ENCODE peak calls at places on chromosomes 3 and 15, in nine cellular contexts. One of them, this sample, is unnamed. For H3K4me1 and H3K9me3, the result is how much of the 10 kb centered on the place peaks cover.

GRCh38 chr3:133040696-133041523 is 2.7 kb downstream of the TMEM108 start:
- DNase-seq in mucosa of descending colon: peak
- DNase-seq in tibial nerve: peak
- DNase-seq in heart right ventricle: peak
- DNase-seq in lower lobe of right lung: peak
- DNase-seq in Panc1: peak
- DNase-seq in transverse colon: peak
- DNase-seq in cardiac muscle cell: peak
- DNase-seq in CD4-positive, alpha-beta memory T cell: no peak
- DNase-seq in this sample: peak

GRCh38 chr3:130739848-130740247 is 6.8 kb downstream of the PIK3R4 start:
- DNase-seq in mucosa of descending colon: no peak
- DNase-seq in tibial nerve: no peak
- DNase-seq in heart right ventricle: no peak
- DNase-seq in lower lobe of right lung: no peak
- DNase-seq in Panc1: no peak
- DNase-seq in transverse colon: no peak
- DNase-seq in cardiac muscle cell: no peak
- DNase-seq in CD4-positive, alpha-beta memory T cell: no peak
- DNase-seq in this sample: no peak

GRCh38 chr15:78076231-78077052 is 1.1 kb downstream of the TBC1D2B start:
- DNase-seq in mucosa of descending colon: no peak
- DNase-seq in tibial nerve: no peak
- DNase-seq in heart right ventricle: no peak
- DNase-seq in lower lobe of right lung: no peak
- DNase-seq in Panc1: no peak
- DNase-seq in transverse colon: no peak
- DNase-seq in cardiac muscle cell: no peak
- DNase-seq in CD4-positive, alpha-beta memory T cell: no peak
- DNase-seq in this sample: peak

GRCh38 chr3:16399473-16399872 is 114.0 kb downstream of the RFTN1 start:
- DNase-seq in mucosa of descending colon: peak
- DNase-seq in tibial nerve: peak
- DNase-seq in heart right ventricle: peak
- DNase-seq in lower lobe of right lung: no peak
- DNase-seq in Panc1: no peak
- DNase-seq in transverse colon: no peak
- DNase-seq in cardiac muscle cell: peak
- DNase-seq in CD4-positive, alpha-beta memory T cell: no peak
- DNase-seq in this sample: no peak

GRCh38 chr3:100047455-100048141 is 66.7 kb downstream of the FILIP1L start:
- DNase-seq in mucosa of descending colon: peak
- DNase-seq in tibial nerve: no peak
- DNase-seq in heart right ventricle: peak
- DNase-seq in lower lobe of right lung: no peak
- DNase-seq in Panc1: peak
- DNase-seq in transverse colon: peak
- DNase-seq in cardiac muscle cell: no peak
- DNase-seq in CD4-positive, alpha-beta memory T cell: no peak
- DNase-seq in this sample: peak

GRCh38 chr3:13002398-13003124 is 70.7 kb downstream of the IQSEC1 start:
- DNase-seq in mucosa of descending colon: no peak
- DNase-seq in tibial nerve: no peak
- DNase-seq in heart right ventricle: no peak
- DNase-seq in lower lobe of right lung: no peak
- DNase-seq in Panc1: no peak
- DNase-seq in transverse colon: peak
- DNase-seq in cardiac muscle cell: no peak
- DNase-seq in CD4-positive, alpha-beta memory T cell: peak
- DNase-seq in this sample: no peak

GRCh38 chr15:39018966-39019365 is 454.4 kb upstream of the RASGRP1 start:
- DNase-seq in mucosa of descending colon: no peak
- DNase-seq in tibial nerve: no peak
- DNase-seq in heart right ventricle: no peak
- DNase-seq in lower lobe of right lung: no peak
- DNase-seq in Panc1: no peak
- DNase-seq in transverse colon: no peak
- DNase-seq in cardiac muscle cell: no peak
- DNase-seq in CD4-positive, alpha-beta memory T cell: no peak
- DNase-seq in this sample: no peak

GRCh38 chr3:85571835-85572234 is 613.0 kb downstream of the CADM2 start:
- DNase-seq in mucosa of descending colon: no peak
- DNase-seq in tibial nerve: no peak
- DNase-seq in heart right ventricle: no peak
- DNase-seq in lower lobe of right lung: no peak
- DNase-seq in Panc1: no peak
- DNase-seq in transverse colon: no peak
- DNase-seq in cardiac muscle cell: no peak
- DNase-seq in CD4-positive, alpha-beta memory T cell: no peak
- DNase-seq in this sample: no peak

GRCh38 chr3:103818800-103819199 is 1384.0 kb downstream of the ZPLD1 start:
- DNase-seq in mucosa of descending colon: no peak
- DNase-seq in tibial nerve: no peak
- DNase-seq in heart right ventricle: no peak
- DNase-seq in lower lobe of right lung: no peak
- DNase-seq in Panc1: no peak
- DNase-seq in transverse colon: no peak
- DNase-seq in cardiac muscle cell: no peak
- DNase-seq in CD4-positive, alpha-beta memory T cell: no peak
- DNase-seq in this sample: no peak

GRCh38 chr3:185549651-185550111 is 2.7 kb downstream of the LIPH start:
- DNase-seq in mucosa of descending colon: no peak
- DNase-seq in tibial nerve: no peak
- DNase-seq in heart right ventricle: no peak
- DNase-seq in lower lobe of right lung: no peak
- DNase-seq in Panc1: no peak
- DNase-seq in transverse colon: no peak
- DNase-seq in cardiac muscle cell: no peak
- DNase-seq in CD4-positive, alpha-beta memory T cell: no peak
- DNase-seq in this sample: no peak

GRCh38 chr3:57855943-57856342 is 99.8 kb downstream of the SLMAP start:
- DNase-seq in mucosa of descending colon: no peak
- DNase-seq in tibial nerve: no peak
- DNase-seq in heart right ventricle: no peak
- DNase-seq in lower lobe of right lung: no peak
- DNase-seq in Panc1: no peak
- DNase-seq in transverse colon: no peak
- DNase-seq in cardiac muscle cell: no peak
- DNase-seq in CD4-positive, alpha-beta memory T cell: no peak
- DNase-seq in this sample: no peak

DNA sequence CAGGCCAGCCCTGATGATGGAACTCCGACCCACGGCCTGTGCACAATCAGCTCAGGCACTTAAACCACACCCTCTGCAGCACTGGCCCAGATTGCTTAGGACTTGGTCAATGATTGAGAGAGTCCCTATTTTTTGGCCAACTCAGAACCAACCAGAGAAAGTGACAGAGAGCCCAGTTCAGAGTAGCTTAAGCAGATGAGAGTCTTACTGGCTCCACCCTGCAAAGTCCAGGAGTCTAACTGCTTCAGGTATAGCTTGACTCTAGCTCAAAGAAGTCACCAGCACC is 20.1 kb downstream of the SLC6A20 start:
- DNase-seq in mucosa of descending colon: peak
- DNase-seq in tibial nerve: no peak
- DNase-seq in heart right ventricle: no peak
- DNase-seq in lower lobe of right lung: no peak
- DNase-seq in Panc1: no peak
- DNase-seq in transverse colon: no peak
- DNase-seq in cardiac muscle cell: no peak
- DNase-seq in CD4-positive, alpha-beta memory T cell: no peak
- DNase-seq in this sample: no peak
- H3K4me1 ChIP-seq in mucosa of descending colon: under half
- H3K4me1 ChIP-seq in tibial nerve: under half
- H3K4me1 ChIP-seq in heart right ventricle: under half
- H3K4me1 ChIP-seq in lower lobe of right lung: under half
- H3K4me1 ChIP-seq in Panc1: under half
- H3K4me1 ChIP-seq in transverse colon: under half
- H3K4me1 ChIP-seq in cardiac muscle cell: under half
- H3K4me1 ChIP-seq in CD4-positive, alpha-beta memory T cell: under half
- H3K4me1 ChIP-seq in this sample: under half

GRCh38 chr3:149828390-149828789 is 15.4 kb downstream of the RNF13 start:
- DNase-seq in mucosa of descending colon: no peak
- DNase-seq in tibial nerve: no peak
- DNase-seq in heart right ventricle: no peak
- DNase-seq in lower lobe of right lung: no peak
- DNase-seq in Panc1: no peak
- DNase-seq in transverse colon: no peak
- DNase-seq in cardiac muscle cell: no peak
- DNase-seq in CD4-positive, alpha-beta memory T cell: no peak
- DNase-seq in this sample: no peak

GRCh38 chr3:149830902-149831301 is 17.9 kb downstream of the RNF13 start:
- DNase-seq in mucosa of descending colon: no peak
- DNase-seq in tibial nerve: no peak
- DNase-seq in heart right ventricle: no peak
- DNase-seq in lower lobe of right lung: no peak
- DNase-seq in Panc1: no peak
- DNase-seq in transverse colon: no peak
- DNase-seq in cardiac muscle cell: no peak
- DNase-seq in CD4-positive, alpha-beta memory T cell: no peak
- DNase-seq in this sample: no peak

GRCh38 chr3:149833241-149833640 is 20.2 kb downstream of the RNF13 start:
- DNase-seq in mucosa of descending colon: no peak
- DNase-seq in tibial nerve: no peak
- DNase-seq in heart right ventricle: no peak
- DNase-seq in lower lobe of right lung: no peak
- DNase-seq in Panc1: no peak
- DNase-seq in transverse colon: no peak
- DNase-seq in cardiac muscle cell: no peak
- DNase-seq in CD4-positive, alpha-beta memory T cell: no peak
- DNase-seq in this sample: no peak

GRCh38 chr3:149831321-149831720 is 18.3 kb downstream of the RNF13 start:
- DNase-seq in mucosa of descending colon: no peak
- DNase-seq in tibial nerve: no peak
- DNase-seq in heart right ventricle: no peak
- DNase-seq in lower lobe of right lung: no peak
- DNase-seq in Panc1: no peak
- DNase-seq in transverse colon: no peak
- DNase-seq in cardiac muscle cell: no peak
- DNase-seq in CD4-positive, alpha-beta memory T cell: no peak
- DNase-seq in this sample: no peak

DNA sequence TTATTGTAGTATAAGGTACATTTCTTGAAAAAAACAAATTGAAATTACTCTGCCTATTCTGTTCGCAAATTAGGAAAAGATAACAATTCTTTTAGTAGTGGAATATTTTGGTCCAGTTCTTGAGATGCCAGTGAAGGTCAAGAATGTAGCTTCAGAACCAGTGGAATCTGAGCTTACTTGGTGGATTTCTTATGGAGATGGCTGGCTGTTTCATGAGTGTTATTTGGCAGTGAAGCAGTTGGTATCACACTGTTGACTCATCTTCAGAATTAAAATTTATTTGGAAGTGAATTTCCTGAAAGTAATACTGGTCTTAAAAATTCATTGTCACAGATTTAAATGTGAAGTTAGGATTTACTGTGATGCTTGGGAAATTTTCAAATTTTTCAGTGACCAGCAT is 19.1 kb downstream of the RNF13 start:
- DNase-seq in mucosa of descending colon: no peak
- DNase-seq in tibial nerve: no peak
- DNase-seq in heart right ventricle: no peak
- DNase-seq in lower lobe of right lung: no peak
- DNase-seq in Panc1: no peak
- DNase-seq in transverse colon: no peak
- DNase-seq in cardiac muscle cell: no peak
- DNase-seq in CD4-positive, alpha-beta memory T cell: no peak
- DNase-seq in this sample: no peak
- H3K9me3 ChIP-seq in mucosa of descending colon: half or more
- H3K9me3 ChIP-seq in tibial nerve: under half
- H3K9me3 ChIP-seq in heart right ventricle: half or more
- H3K9me3 ChIP-seq in lower lobe of right lung: under half
- H3K9me3 ChIP-seq in Panc1: half or more
- H3K9me3 ChIP-seq in transverse colon: under half
- H3K9me3 ChIP-seq in cardiac muscle cell: under half
- H3K9me3 ChIP-seq in CD4-positive, alpha-beta memory T cell: under half
- H3K9me3 ChIP-seq in this sample: half or more

DNA sequence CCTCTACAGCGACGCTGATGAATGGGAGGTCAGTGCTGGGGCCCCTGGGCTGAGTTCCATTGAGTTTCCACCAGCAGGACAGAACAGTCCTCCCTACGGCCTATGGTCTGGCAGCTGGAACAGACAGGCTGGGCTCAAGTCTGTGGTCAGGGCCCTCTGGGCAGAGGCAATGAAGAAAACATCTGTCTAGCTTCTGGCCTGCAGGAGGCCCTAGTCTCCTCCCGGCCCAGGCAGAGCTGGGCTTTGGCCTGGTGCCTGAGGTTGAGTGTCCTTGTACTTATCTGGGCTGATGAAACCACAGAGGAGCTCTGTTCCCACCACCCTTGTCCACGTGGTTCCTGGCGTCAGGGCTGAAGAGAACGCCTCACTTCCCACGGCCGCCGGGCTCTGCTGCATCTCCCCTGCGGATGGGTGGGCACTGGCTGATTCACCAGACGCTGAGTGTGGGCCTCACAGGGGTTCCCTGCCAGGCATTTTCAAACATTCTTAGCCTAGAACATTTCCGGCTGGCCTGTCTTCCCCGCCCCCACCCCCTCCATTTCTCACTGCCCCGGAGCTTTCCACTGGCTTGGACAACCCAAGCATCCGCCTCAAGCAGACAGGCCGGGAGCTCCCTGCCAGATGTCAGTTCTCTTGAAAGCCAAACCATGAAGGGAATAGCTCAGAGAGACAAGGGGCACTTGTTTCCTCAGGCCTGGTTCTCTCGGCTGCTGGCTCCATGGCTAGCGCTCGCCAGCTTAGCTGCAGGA is 20.3 kb downstream of the PPCDC start:
- DNase-seq in mucosa of descending colon: peak
- DNase-seq in tibial nerve: peak
- DNase-seq in heart right ventricle: peak
- DNase-seq in lower lobe of right lung: peak
- DNase-seq in Panc1: no peak
- DNase-seq in transverse colon: peak
- DNase-seq in cardiac muscle cell: no peak
- DNase-seq in CD4-positive, alpha-beta memory T cell: no peak
- DNase-seq in this sample: peak
- H3K4me1 ChIP-seq in mucosa of descending colon: under half
- H3K4me1 ChIP-seq in tibial nerve: under half
- H3K4me1 ChIP-seq in heart right ventricle: half or more
- H3K4me1 ChIP-seq in lower lobe of right lung: half or more
- H3K4me1 ChIP-seq in Panc1: under half
- H3K4me1 ChIP-seq in transverse colon: half or more
- H3K4me1 ChIP-seq in cardiac muscle cell: half or more
- H3K4me1 ChIP-seq in CD4-positive, alpha-beta memory T cell: under half
- H3K4me1 ChIP-seq in this sample: under half

DNA sequence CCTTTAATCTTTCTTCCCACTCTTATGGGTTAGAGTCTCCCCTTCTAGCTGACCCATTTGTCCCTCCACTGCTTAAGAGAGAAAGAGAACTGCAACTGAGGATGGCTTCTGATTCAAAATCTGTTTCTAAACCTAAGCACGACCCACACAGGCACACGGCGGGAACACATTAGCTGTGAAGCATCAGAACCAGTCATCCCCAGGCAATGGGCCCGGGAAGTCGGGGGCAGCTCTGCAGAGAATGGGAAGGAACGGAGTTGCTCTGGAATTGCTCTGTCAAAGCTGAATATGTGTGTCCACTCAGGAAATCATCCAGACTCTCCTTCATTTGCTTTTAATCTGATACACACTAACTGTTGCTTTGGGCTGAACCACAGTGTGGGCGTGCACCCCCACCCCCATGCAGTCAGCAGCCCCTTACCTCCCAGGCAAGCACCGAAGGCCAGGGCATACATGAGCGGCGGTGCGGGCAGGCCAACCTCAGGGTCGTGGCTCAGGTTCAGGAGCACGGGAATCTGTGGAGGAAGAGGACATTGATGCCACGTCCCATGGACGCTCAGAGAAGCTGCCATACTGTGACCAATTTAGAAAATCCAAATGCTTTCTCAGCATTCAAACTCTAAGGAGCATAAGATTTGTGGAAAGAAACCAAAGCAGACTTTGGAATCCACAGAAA is 248.0 kb downstream of the OCA2 start:
- DNase-seq in mucosa of descending colon: no peak
- DNase-seq in tibial nerve: no peak
- DNase-seq in heart right ventricle: no peak
- DNase-seq in lower lobe of right lung: no peak
- DNase-seq in Panc1: no peak
- DNase-seq in transverse colon: no peak
- DNase-seq in cardiac muscle cell: no peak
- DNase-seq in CD4-positive, alpha-beta memory T cell: no peak
- DNase-seq in this sample: peak
- H3K9me3 ChIP-seq in mucosa of descending colon: half or more
- H3K9me3 ChIP-seq in tibial nerve: under half
- H3K9me3 ChIP-seq in heart right ventricle: under half
- H3K9me3 ChIP-seq in lower lobe of right lung: under half
- H3K9me3 ChIP-seq in Panc1: under half
- H3K9me3 ChIP-seq in transverse colon: under half
- H3K9me3 ChIP-seq in cardiac muscle cell: under half
- H3K9me3 ChIP-seq in CD4-positive, alpha-beta memory T cell: under half
- H3K9me3 ChIP-seq in this sample: under half